ENCODE peak calls at places on chromosomes 1 and 21, in nine cellular contexts. R is tibial nerve; S is T-helper 17 cell; L is Panc1; Z is aorta; K is body of pancreas; T is cardiac muscle cell; W is tibial artery; H is CD8-positive, alpha-beta memory T cell. F is an unnamed sample.
A peak's percentile ranks its signal among the peaks of the same experiment; 100 is the strongest.

GRCh38 chr1:27447883-27448282 is 42.1 kb downstream of the WASF2 start:
- DNase-seq in R (no peak), S (no peak), L (no peak), Z (no peak), K (no peak), T (no peak), W (no peak), H (no peak), F (no peak)

GRCh38 chr1:13935336-13935735 is 235.3 kb downstream of the PRDM2 start:
- DNase-seq in R (no peak), S (no peak), L (no peak), Z (no peak), K (no peak), T (no peak), W (no peak), H (no peak), F (no peak)

GRCh38 chr1:67680486-67680885 is 4.5 kb upstream of the GADD45A start:
- DNase-seq in R (no peak), S (no peak), L (no peak), Z (no peak), K (no peak), T (no peak), W (no peak), H (no peak), F (no peak)

GRCh38 chr1:14549897-14550635 is 48.4 kb upstream of the KAZN start:
- DNase-seq in R (no peak), S (no peak), L (no peak), Z (no peak), K (no peak), T (no peak), W (no peak), H (no peak), F (no peak)

GRCh38 chr1:39142394-39143060 is 62.0 kb upstream of the MACF1 start:
- DNase-seq in R (no peak), S (no peak), L (no peak), Z (no peak), K (peak; percentile 78), T (no peak), W (no peak), H (no peak), F (no peak)

GRCh38 chr1:23793861-23794731 is 3.2 kb downstream of the LYPLA2 start:
- DNase-seq in R (no peak), S (no peak), L (no peak), Z (no peak), K (no peak), T (no peak), W (no peak), H (no peak), F (no peak)

GRCh38 chr1:178093958-178094751 is at the start of gene RASAL2:
- DNase-seq in R (peak; percentile 18), S (no peak), L (no peak), Z (peak; percentile 79), K (peak; percentile 57), T (peak; percentile 88), W (peak; percentile 58), H (no peak), F (no peak)

GRCh38 chr1:115160728-115161127 is 71.4 kb upstream of the TSPAN2 start:
- DNase-seq in R (no peak), S (no peak), L (no peak), Z (no peak), K (no peak), T (no peak), W (no peak), H (no peak), F (no peak)

GRCh38 chr1:37549341-37549740 is 4.8 kb downstream of the SNIP1 start:
- DNase-seq in R (no peak), S (no peak), L (no peak), Z (no peak), K (no peak), T (no peak), W (no peak), H (no peak), F (no peak)

GRCh38 chr1:55147504-55147903 is 67.7 kb downstream of the USP24 start:
- DNase-seq in R (no peak), S (no peak), L (no peak), Z (no peak), K (no peak), T (no peak), W (peak; percentile 27), H (no peak), F (no peak)

GRCh38 chr1:1347663-1348419 is 1.4 kb downstream of the DVL1 start:
- DNase-seq in R (no peak), S (no peak), L (no peak), Z (no peak), K (peak; percentile 59), T (peak; percentile 74), W (no peak), H (no peak), F (no peak)

GRCh38 chr1:112704908-112705627 is 1.9 kb downstream of the RHOC start:
- DNase-seq in R (peak; percentile 85), S (peak; percentile 27), L (no peak), Z (peak; percentile 92), K (peak; percentile 86), T (peak; percentile 95), W (peak; percentile 93), H (peak; percentile 38), F (no peak)

GRCh38 chr1:208757846-208758245 is 513.7 kb upstream of the PLXNA2 start:
- DNase-seq in R (no peak), S (no peak), L (no peak), Z (no peak), K (no peak), T (no peak), W (no peak), H (no peak), F (no peak)

GRCh38 chr1:194387531-194387930 is 1201.1 kb upstream of the B3GALT2 start:
- DNase-seq in R (no peak), S (no peak), L (no peak), Z (no peak), K (no peak), T (no peak), W (no peak), H (no peak), F (no peak)

GRCh38 chr21:45255381-45256020 is 32.2 kb downstream of the POFUT2 start:
- DNase-seq in R (no peak), S (no peak), L (no peak), Z (no peak), K (no peak), T (no peak), W (peak; percentile 7), H (no peak), F (no peak)

GRCh38 chr1:236164273-236164672 is 21.9 kb downstream of the GPR137B start:
- DNase-seq in R (no peak), S (no peak), L (no peak), Z (no peak), K (no peak), T (no peak), W (no peak), H (no peak), F (no peak)

GRCh38 chr1:236165238-236165981 is 23.1 kb downstream of the GPR137B start:
- DNase-seq in R (no peak), S (no peak), L (no peak), Z (no peak), K (no peak), T (no peak), W (no peak), H (no peak), F (no peak)

GRCh38 chr1:236167578-236167977 is 25.2 kb downstream of the GPR137B start:
- DNase-seq in R (no peak), S (no peak), L (no peak), Z (no peak), K (no peak), T (no peak), W (no peak), H (no peak), F (no peak)

GRCh38 chr1:236167154-236167553 is 24.8 kb downstream of the GPR137B start:
- DNase-seq in R (no peak), S (no peak), L (no peak), Z (no peak), K (no peak), T (no peak), W (no peak), H (no peak), F (no peak)

DNA sequence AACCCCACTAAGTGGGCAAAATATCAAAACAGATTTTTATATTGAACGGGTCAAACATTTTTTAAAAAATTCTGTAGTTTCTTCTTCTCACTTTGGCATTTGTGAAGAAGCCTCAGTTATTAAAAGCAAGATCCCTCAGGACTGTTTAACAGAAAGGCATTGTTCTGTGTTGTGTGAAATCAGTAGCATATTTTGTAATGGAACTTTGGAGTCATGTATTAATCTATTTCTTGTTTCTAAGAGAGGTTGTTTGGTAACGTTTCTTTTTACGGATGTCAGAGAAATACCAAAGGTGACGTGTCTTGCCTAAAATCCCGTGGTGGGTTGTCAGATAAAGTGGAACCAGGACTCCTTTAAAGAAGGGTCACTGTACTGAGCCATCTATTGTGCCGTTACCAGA is 23.7 kb downstream of the GPR137B start:
- DNase-seq in R (no peak), S (no peak), L (no peak), Z (no peak), K (no peak), T (no peak), W (no peak), H (no peak), F (no peak)
- H3K9me3 ChIP-seq in R (no peaks in the 10 kb centered on the region), S (no peaks in the 10 kb centered on the region), L (peaks cover 4% of the 10 kb centered on the region), Z (peaks cover 3% of the 10 kb centered on the region), K (peaks cover 12% of the 10 kb centered on the region), T (no peaks in the 10 kb centered on the region), W (peaks cover 9% of the 10 kb centered on the region), H (peaks cover 4% of the 10 kb centered on the region), F (no peaks in the 10 kb centered on the region)

GRCh38 chr1:159532922-159533321 is 2.9 kb downstream of the OR10J5 start:
- DNase-seq in R (no peak), S (no peak), L (no peak), Z (no peak), K (no peak), T (no peak), W (no peak), H (no peak), F (no peak)
- H3K9me3 ChIP-seq in R (no peaks in the 10 kb centered on the region), S (no peaks in the 10 kb centered on the region), L (no peaks in the 10 kb centered on the region), Z (no peaks in the 10 kb centered on the region), K (no peaks in the 10 kb centered on the region), T (no peaks in the 10 kb centered on the region), W (no peaks in the 10 kb centered on the region), H (no peaks in the 10 kb centered on the region), F (no peaks in the 10 kb centered on the region)

DNA sequence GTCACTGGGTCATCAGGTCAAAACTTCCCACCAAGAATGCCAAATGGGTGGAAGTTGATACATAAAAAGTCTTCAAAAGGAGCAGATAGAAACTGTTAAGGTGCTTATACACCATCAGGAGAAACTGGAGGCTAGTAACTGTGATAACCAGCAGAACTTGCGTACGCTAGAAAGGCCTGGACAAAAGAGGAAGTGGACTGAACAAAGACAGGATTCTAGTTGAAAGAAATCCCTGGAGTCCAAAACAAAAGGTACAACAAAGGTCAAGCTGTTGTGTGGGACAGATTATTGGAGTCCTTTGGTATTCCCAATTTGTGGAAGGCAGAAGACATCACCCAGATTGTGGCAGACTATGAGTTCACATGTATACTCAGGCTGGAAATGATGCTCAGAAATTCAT is 215.8 kb upstream of the PBX1 start:
- DNase-seq in R (no peak), S (no peak), L (no peak), Z (no peak), K (no peak), T (no peak), W (no peak), H (no peak), F (no peak)
- H3K9me3 ChIP-seq in R (no peaks in the 10 kb centered on the region), S (peaks cover 8% of the 10 kb centered on the region), L (no peaks in the 10 kb centered on the region), Z (peaks cover 3% of the 10 kb centered on the region), K (peaks cover 4% of the 10 kb centered on the region), T (no peaks in the 10 kb centered on the region), W (peaks cover 7% of the 10 kb centered on the region), H (no peaks in the 10 kb centered on the region), F (peaks cover 4% of the 10 kb centered on the region)

DNA sequence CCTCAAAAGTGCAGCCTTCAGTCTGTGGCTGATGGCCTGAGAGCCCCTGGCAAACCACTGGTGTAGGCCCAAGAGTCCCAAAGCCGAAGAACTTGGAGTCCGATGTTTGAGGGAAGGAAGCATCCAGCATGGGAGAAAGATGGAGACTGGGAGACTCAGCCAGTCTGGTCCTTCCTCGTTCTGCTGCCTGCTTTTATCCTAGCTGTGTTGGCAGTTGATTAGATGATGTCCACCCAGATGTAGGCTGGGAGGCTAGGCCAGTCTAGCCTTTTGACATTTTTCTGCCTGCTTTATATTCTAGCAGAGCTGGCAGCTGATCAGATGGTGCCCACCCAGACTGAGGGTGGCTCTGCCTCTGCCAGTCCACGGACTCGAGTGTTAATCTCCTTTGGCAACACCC is 1.1 kb upstream of the LYPD8 start:
- DNase-seq in R (no peak), S (no peak), L (no peak), Z (no peak), K (no peak), T (no peak), W (no peak), H (no peak), F (no peak)
- H3K9me3 ChIP-seq in R (no peaks in the 10 kb centered on the region), S (no peaks in the 10 kb centered on the region), L (no peaks in the 10 kb centered on the region), Z (peaks cover 1% of the 10 kb centered on the region), K (no peaks in the 10 kb centered on the region), T (no peaks in the 10 kb centered on the region), W (no peaks in the 10 kb centered on the region), H (no peaks in the 10 kb centered on the region), F (no peaks in the 10 kb centered on the region)

F was measured in esophagus squamous epithelium.